ENCODE peak calls at places on chromosomes 13 and 19, in seven cellular contexts. P, O, L, J, R, Q and W are unnamed samples.

GRCh38 chr19:16133818-16134217 is 9.7 kb upstream of the HSH2D start:
- DNase-seq in L (no peak), J (no peak), P (no peak), R (no peak), Q (no peak), O (no peak), W (no peak)

GRCh38 chr19:38665950-38666661 is 18.7 kb downstream of the ACTN4 start:
- DNase-seq in R (no peak), Q (no peak), L (no peak), J (peak; percentile 64), P (peak; percentile 72), O (peak; percentile 90), W (no peak)

GRCh38 chr13:104779311-104779710 is 1713.1 kb upstream of the SLC10A2 start:
- DNase-seq in L (no peak), R (peak; percentile 38), Q (peak; percentile 43), P (no peak), O (peak; percentile 4), J (no peak), W (no peak)

GRCh38 chr19:11197291-11198174 is at the start of gene KANK2:
- DNase-seq in L (peak; percentile 64), J (peak; percentile 87), R (no peak), Q (no peak), O (peak; percentile 74), P (peak; percentile 87), W (no peak)

GRCh38 chr19:4446801-4447200 is 10.8 kb downstream of the UBXN6 start:
- DNase-seq in Q (no peak), O (no peak), L (no peak), J (no peak), R (no peak), P (no peak), W (no peak)

GRCh38 chr13:111460548-111461444 is 140.4 kb downstream of the TEX29 start:
- DNase-seq in P (no peak), R (peak; percentile 8), L (no peak), O (no peak), Q (no peak), J (peak; percentile 20), W (peak; percentile 15)

GRCh38 chr19:14265285-14266036 is 59.5 kb upstream of the ADGRL1 start:
- DNase-seq in L (no peak), R (no peak), P (no peak), O (no peak), Q (no peak), J (no peak), W (no peak)

GRCh38 chr13:65595881-65596280 is 1634.3 kb downstream of the PCDH9 start:
- DNase-seq in P (no peak), L (no peak), Q (no peak), J (no peak), O (no peak), R (no peak), W (no peak)

GRCh38 chr13:26991508-26992181 is 180.0 kb downstream of the USP12 start:
- DNase-seq in R (no peak), L (no peak), O (no peak), Q (no peak), J (peak; percentile 48), P (peak; percentile 54), W (no peak)

GRCh38 chr13:50685491-50685890 is 158.0 kb downstream of the DLEU7 start:
- DNase-seq in Q (no peak), O (no peak), L (peak; percentile 71), J (peak; percentile 45), P (no peak), R (peak; percentile 34), W (no peak)

GRCh38 chr13:114062754-114063153 is 69.7 kb downstream of the RASA3 start:
- DNase-seq in O (no peak), R (no peak), J (no peak), Q (no peak), P (no peak), L (no peak), W (no peak)

GRCh38 chr19:38736413-38737280 is 7.6 kb downstream of the CAPN12 start:
- DNase-seq in J (peak; percentile 80), O (no peak), P (peak; percentile 72), R (no peak), L (peak; percentile 45), Q (peak; percentile 24), W (no peak)

GRCh38 chr19:55355213-55355821 is 798 bp upstream of the COX6B2 start:
- DNase-seq in J (no peak), O (no peak), R (no peak), L (no peak), P (no peak), Q (no peak), W (no peak)

GRCh38 chr13:30329009-30329585 is 21.7 kb upstream of the KATNAL1 start:
- DNase-seq in J (no peak), L (no peak), Q (no peak), O (no peak), P (no peak), R (no peak), W (no peak)

GRCh38 chr19:38900816-38901215 is 1.0 kb downstream of the NFKBIB start:
- DNase-seq in Q (no peak), R (no peak), O (no peak), P (no peak), L (no peak), J (no peak), W (no peak)

GRCh38 chr19:56810260-56810659 is 30.3 kb downstream of the PEG3 start:
- DNase-seq in R (no peak), J (no peak), P (no peak), Q (no peak), O (no peak), L (no peak), W (no peak)

GRCh38 chr13:22517544-22517943 is 663.2 kb upstream of the SGCG start:
- DNase-seq in O (no peak), P (peak; percentile 34), J (peak; percentile 28), L (no peak), R (no peak), Q (no peak), W (no peak)

GRCh38 chr19:29445246-29445645 is 80.5 kb upstream of the VSTM2B start:
- DNase-seq in O (no peak), R (no peak), Q (no peak), J (no peak), L (no peak), P (no peak), W (no peak)

GRCh38 chr19:9793051-9793591 is 24.6 kb upstream of the ZNF846 start:
- DNase-seq in L (peak; percentile 55), J (peak; percentile 49), O (no peak), P (no peak), R (no peak), Q (no peak), W (no peak)

GRCh38 chr13:75641026-75641425 is 4.9 kb downstream of the LMO7 start:
- DNase-seq in L (no peak), R (no peak), O (no peak), Q (no peak), J (no peak), P (no peak), W (no peak)

GRCh38 chr13:112182831-112183543 is 116.0 kb downstream of the SOX1 start:
- DNase-seq in L (no peak), O (no peak), J (peak; percentile 80), P (peak; percentile 49), R (no peak), Q (no peak), W (no peak)

GRCh38 chr19:45517641-45518468 is 10.6 kb downstream of the VASP start:
- DNase-seq in J (no peak), P (no peak), Q (no peak), O (no peak), L (no peak), R (no peak), W (no peak)

GRCh38 chr19:36847968-36848367 is 2.7 kb upstream of the ZNF345 start:
- DNase-seq in Q (no peak), O (no peak), L (no peak), J (no peak), P (no peak), R (no peak), W (no peak)

GRCh38 chr19:36849701-36850645 is 703 bp upstream of the ZNF345 start:
- DNase-seq in P (peak; percentile 95), J (peak; percentile 94), R (peak; percentile 76), L (peak; percentile 91), O (peak; percentile 86), Q (peak; percentile 68), W (peak; percentile 36)

GRCh38 chr19:36850646-36851442 is at the start of gene ZNF345:
- DNase-seq in P (peak; percentile 92), Q (peak; percentile 79), L (peak; percentile 92), O (peak; percentile 95), R (peak; percentile 90), J (peak; percentile 92), W (peak; percentile 70)

DNA sequence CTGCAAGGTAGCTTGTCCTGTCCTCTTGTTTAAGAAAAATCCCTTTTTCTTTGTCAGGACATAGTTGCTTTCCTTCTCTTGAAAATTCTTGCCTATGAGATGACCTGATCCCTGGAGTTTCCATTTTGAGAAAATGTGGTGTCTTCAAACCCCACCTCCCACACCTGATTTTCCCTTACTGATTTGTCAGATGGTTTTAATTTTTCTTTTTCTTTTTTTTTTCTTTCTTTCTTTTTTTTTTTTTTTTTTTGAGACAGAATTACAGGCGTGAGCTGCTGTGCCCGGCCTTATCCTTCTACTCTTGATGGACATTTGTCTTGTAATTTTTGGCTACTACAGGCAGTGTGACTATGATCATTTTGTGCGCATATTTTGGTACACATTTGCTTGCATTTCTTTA is 1.2 kb downstream of the ZNF345 start:
- DNase-seq in R (no peak), P (no peak), Q (no peak), L (no peak), O (no peak), J (no peak), W (no peak)
- H3K4me3 ChIP-seq in R (peak overlapping the region; percentile 99), P (peak overlapping the region; percentile 69), Q (no peak overlapping the region), L (no peak overlapping the region), O (no peak overlapping the region), J (no peak overlapping the region), W (peak overlapping the region; percentile 73)

GRCh38 chr19:1549332-1549945 is 18.7 kb downstream of the MEX3D start:
- DNase-seq in J (no peak), O (no peak), L (no peak), Q (no peak), P (no peak), R (no peak), W (no peak)
- H3K4me3 ChIP-seq in J (no peak overlapping the region), O (peak overlapping the region; percentile 62), L (no peak overlapping the region), Q (no peak overlapping the region), P (no peak overlapping the region), R (no peak overlapping the region), W (no peak overlapping the region)

GRCh38 chr13:32208860-32209259 is 106.3 kb downstream of the ZAR1L start:
- DNase-seq in J (no peak), R (no peak), O (no peak), P (no peak), Q (no peak), L (no peak), W (no peak)
- H3K4me3 ChIP-seq in J (no peak overlapping the region), R (no peak overlapping the region), O (no peak overlapping the region), P (no peak overlapping the region), Q (no peak overlapping the region), L (no peak overlapping the region), W (no peak overlapping the region)

GRCh38 chr13:78993792-78994191 is 334.8 kb upstream of the OBI1 start:
- DNase-seq in J (no peak), O (no peak), Q (no peak), R (no peak), L (no peak), P (no peak), W (no peak)

GRCh38 chr13:78999494-78999893 is 340.5 kb upstream of the OBI1 start:
- DNase-seq in P (no peak), O (no peak), J (no peak), Q (no peak), R (no peak), L (no peak), W (no peak)

GRCh38 chr13:79003989-79004550 is 345.1 kb upstream of the OBI1 start:
- DNase-seq in Q (no peak), P (no peak), L (no peak), R (no peak), O (no peak), J (no peak), W (no peak)

GRCh38 chr13:78998736-78999135 is 339.8 kb upstream of the OBI1 start:
- DNase-seq in J (no peak), O (no peak), P (no peak), Q (no peak), L (no peak), R (no peak), W (no peak)

GRCh38 chr13:78997902-78998654 is 339.1 kb upstream of the OBI1 start:
- DNase-seq in J (no peak), P (no peak), L (no peak), O (no peak), Q (no peak), R (no peak), W (no peak)
- H3K4me3 ChIP-seq in J (no peak overlapping the region), P (no peak overlapping the region), L (no peak overlapping the region), O (no peak overlapping the region), Q (no peak overlapping the region), R (no peak overlapping the region), W (no peak overlapping the region)